ENCODE peak calls at places on chromosomes 3 and 15, in six cellular contexts. J, L, I, G, N and U are unnamed samples. For H3K4me1 and H3K36me3, the result is how much of the 10 kb centered on the place peaks cover.

GRCh38 chr3:58779934-58780333 is 113.4 kb upstream of the FAM3D start:
- DNase-seq in G (no peak), N (no peak), J (no peak), L (no peak), I (no peak), U (no peak)

GRCh38 chr3:14235003-14235876 is 56.6 kb downstream of the LSM3 start:
- DNase-seq in J (peak), N (no peak), L (no peak), G (no peak), I (no peak), U (peak)

GRCh38 chr3:5264896-5265770 is 77.6 kb downstream of the EDEM1 start:
- DNase-seq in N (no peak), G (peak), J (no peak), I (no peak), L (no peak), U (no peak)

GRCh38 chr3:122318620-122319019 is 6.4 kb upstream of the CSTA start:
- DNase-seq in L (no peak), N (no peak), I (no peak), J (no peak), G (no peak), U (no peak)

GRCh38 chr3:1710663-1711062 is 388.0 kb upstream of the CNTN4 start:
- DNase-seq in G (no peak), L (no peak), N (no peak), I (no peak), J (no peak), U (no peak)

GRCh38 chr3:62032738-62033137 is 340.6 kb downstream of the FEZF2 start:
- DNase-seq in G (no peak), L (no peak), I (no peak), J (no peak), N (no peak), U (no peak)

GRCh38 chr3:32951410-32951811 is at the start of gene CCR4:
- DNase-seq in N (no peak), L (no peak), G (no peak), J (no peak), I (no peak), U (no peak)

GRCh38 chr15:76335129-76335850 is 1.3 kb upstream of the ISL2 start:
- DNase-seq in I (no peak), G (no peak), L (no peak), N (no peak), J (no peak), U (peak)

GRCh38 chr3:128786434-128787020 is 60.5 kb downstream of the RAB7A start:
- DNase-seq in I (no peak), J (no peak), G (peak), N (no peak), L (no peak), U (no peak)

GRCh38 chr3:174931473-174931872 is 72.3 kb downstream of the NAALADL2 start:
- DNase-seq in I (no peak), L (no peak), J (no peak), G (peak), N (no peak), U (no peak)

GRCh38 chr3:167012691-167013090 is 367.4 kb downstream of the ZBBX start:
- DNase-seq in N (no peak), J (no peak), I (no peak), G (no peak), L (no peak), U (no peak)

GRCh38 chr3:190158261-190158660 is 37.6 kb upstream of the P3H2 start:
- DNase-seq in L (no peak), I (no peak), J (no peak), N (no peak), G (no peak), U (no peak)

GRCh38 chr3:41460736-41461135 is 261.4 kb downstream of the CTNNB1 start:
- DNase-seq in N (no peak), G (no peak), L (no peak), J (no peak), I (no peak), U (no peak)

GRCh38 chr15:79778378-79778990 is 118.3 kb downstream of the MTHFS start:
- DNase-seq in N (no peak), I (no peak), G (no peak), J (no peak), L (no peak), U (no peak)

GRCh38 chr3:138336454-138336853 is 6.8 kb upstream of the NME9 start:
- DNase-seq in G (no peak), J (no peak), L (no peak), I (no peak), N (no peak), U (no peak)

GRCh38 chr3:99620077-99620476 is 18.3 kb upstream of the COL8A1 start:
- DNase-seq in L (no peak), J (no peak), G (no peak), N (no peak), I (no peak), U (no peak)

GRCh38 chr3:59017617-59017984 is 32.2 kb downstream of the CFAP20DC start:
- DNase-seq in L (peak), J (no peak), G (no peak), I (no peak), N (no peak), U (no peak)

GRCh38 chr3:196740476-196741400 is 1.1 kb downstream of the PAK2 start:
- DNase-seq in N (peak), J (peak), G (peak), I (peak), L (no peak), U (no peak)

GRCh38 chr15:38627684-38628277 is 63.2 kb upstream of the RASGRP1 start:
- DNase-seq in L (no peak), J (peak), N (no peak), I (no peak), G (no peak), U (no peak)

GRCh38 chr15:94164202-94164807 is 67.1 kb upstream of the MCTP2 start:
- DNase-seq in J (peak), N (peak), I (no peak), G (peak), L (peak), U (no peak)

GRCh38 chr15:58515807-58516206 is 84.0 kb downstream of the LIPC start:
- DNase-seq in L (no peak), J (peak), I (no peak), N (no peak), G (no peak), U (no peak)

GRCh38 chr3:58824285-58824684 is 157.7 kb upstream of the FAM3D start:
- DNase-seq in J (peak), L (peak), I (no peak), G (peak), N (no peak), U (no peak)

GRCh38 chr15:100536733-100537132 is 8.0 kb upstream of the CERS3 start:
- DNase-seq in G (no peak), J (no peak), I (no peak), N (no peak), L (no peak), U (no peak)

GRCh38 chr15:48096813-48097212 is 24.0 kb upstream of the SLC24A5 start:
- DNase-seq in L (no peak), I (no peak), N (no peak), G (peak), J (no peak), U (no peak)

GRCh38 chr3:99023590-99024192 is 122.2 kb upstream of the DCBLD2 start:
- DNase-seq in L (no peak), N (no peak), J (peak), G (peak), I (no peak), U (no peak)

GRCh38 chr3:13419356-13420050 is 619 bp downstream of the NUP210 start:
- DNase-seq in L (peak), I (peak), G (no peak), N (no peak), J (peak), U (no peak)

GRCh38 chr3:50192124-50192523 is 714 bp downstream of the GNAT1 start:
- DNase-seq in I (no peak), G (no peak), L (no peak), J (no peak), N (no peak), U (no peak)

GRCh38 chr3:24502690-24503089 is 8.0 kb upstream of the THRB start:
- DNase-seq in G (no peak), I (no peak), J (peak), N (no peak), L (no peak), U (no peak)

GRCh38 chr3:171095063-171095462 is 68.5 kb upstream of the SLC2A2 start:
- DNase-seq in L (no peak), I (no peak), J (no peak), N (no peak), G (no peak), U (no peak)

GRCh38 chr15:89383635-89384604 is 49.3 kb upstream of the POLG start:
- DNase-seq in N (peak), G (peak), J (peak), L (no peak), I (peak), U (no peak)

GRCh38 chr15:74978503-74978902 is 16.9 kb upstream of the SCAMP5 start:
- DNase-seq in G (peak), N (no peak), L (no peak), I (no peak), J (no peak), U (no peak)

GRCh38 chr15:40257656-40258450 is 19.0 kb downstream of the PAK6 start:
- DNase-seq in J (no peak), N (no peak), L (no peak), G (peak), I (no peak), U (no peak)

GRCh38 chr3:158471639-158472294 is 99.2 kb upstream of the MLF1 start:
- DNase-seq in J (no peak), N (no peak), L (no peak), I (no peak), G (peak), U (no peak)

GRCh38 chr3:150771600-150771999 is 8.6 kb upstream of the SIAH2 start:
- DNase-seq in J (no peak), N (no peak), G (no peak), I (no peak), L (no peak), U (no peak)

GRCh38 chr15:27237319-27237939 is 266.4 kb downstream of the GABRG3 start:
- DNase-seq in J (no peak), I (no peak), N (no peak), L (no peak), G (no peak), U (no peak)

GRCh38 chr3:50260027-50260941 is 8.7 kb upstream of the SEMA3B start:
- DNase-seq in I (peak), J (peak), L (peak), G (peak), N (peak), U (no peak)

GRCh38 chr3:48472673-48472922 is 26.1 kb downstream of the ATRIP start:
- DNase-seq in L (no peak), N (no peak), G (no peak), I (no peak), J (no peak), U (no peak)

GRCh38 chr3:50339485-50340196 is 995 bp downstream of the RASSF1 start:
- DNase-seq in I (no peak), L (no peak), J (no peak), G (peak), N (no peak), U (no peak)

DNA sequence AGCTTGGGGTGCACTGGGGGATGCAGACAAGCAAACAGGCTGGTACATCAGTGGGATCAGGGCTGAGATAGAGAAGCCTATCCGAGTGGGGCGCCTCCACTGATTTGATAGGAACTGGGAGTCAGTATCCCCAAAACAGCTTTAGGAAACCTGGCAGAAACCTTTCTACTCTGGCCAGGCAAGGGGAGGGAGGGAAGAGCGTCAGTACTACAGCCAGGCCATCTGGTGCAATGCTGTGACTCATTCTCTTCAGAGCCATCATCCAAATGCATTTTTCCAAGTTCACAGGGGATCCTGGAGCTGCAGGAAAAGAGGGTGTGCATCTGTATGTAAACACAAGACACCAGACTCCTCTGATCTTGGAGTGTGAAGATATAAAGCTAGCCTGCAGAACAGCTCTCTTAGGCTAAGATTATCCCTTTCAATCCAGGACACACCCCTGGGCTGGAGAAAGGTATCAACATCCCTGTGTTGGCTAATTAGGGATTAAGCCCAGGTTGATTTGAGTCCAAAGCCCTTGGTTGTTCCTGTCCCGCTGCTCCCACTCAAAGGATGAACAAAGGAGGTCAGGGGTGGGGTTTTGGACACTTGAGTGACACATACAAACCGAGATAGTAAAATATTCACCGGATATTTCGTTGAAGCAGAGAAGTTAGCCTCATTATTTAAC is 9.3 kb downstream of the GALNT15 start:
- DNase-seq in I (no peak), G (peak), N (peak), J (no peak), L (no peak), U (no peak)
- H3K4me1 ChIP-seq in I (under half), G (under half), N (under half), J (under half), L (under half), U (under half)

DNA sequence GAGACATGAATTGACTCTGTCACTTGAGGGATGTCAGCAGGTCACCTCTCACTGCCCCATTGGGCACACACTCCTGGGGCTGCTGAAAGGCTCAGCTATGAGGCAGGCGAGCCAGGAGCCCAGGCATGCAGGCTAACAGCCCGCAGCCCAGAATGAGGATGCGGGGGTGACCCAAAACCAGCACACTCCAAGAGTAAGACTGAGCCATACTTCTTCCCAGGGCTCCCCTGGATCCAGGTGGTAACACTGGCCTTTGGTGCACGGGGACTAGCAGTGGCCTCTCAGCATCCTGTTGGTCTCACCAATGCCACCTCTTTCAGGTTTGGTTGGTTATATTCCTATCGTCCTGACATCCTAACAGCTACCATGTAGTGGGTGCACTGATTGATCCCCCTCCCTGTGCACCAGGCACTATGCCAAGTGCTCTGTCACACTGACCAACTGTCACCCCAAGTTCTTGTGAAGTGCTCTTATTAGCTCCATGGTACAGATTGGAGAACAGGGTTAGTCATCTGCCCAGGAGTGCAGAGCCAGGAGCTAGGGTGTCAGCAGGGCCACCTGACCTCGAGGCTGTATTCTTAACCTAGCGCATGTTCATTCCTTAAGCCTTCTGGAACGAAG is 24.8 kb upstream of the SPTBN5 start:
- DNase-seq in J (no peak), L (no peak), N (no peak), G (no peak), I (no peak), U (no peak)
- H3K36me3 ChIP-seq in J (under half), L (under half), N (under half), G (under half), I (under half), U (under half)

GRCh38 chr15:31062965-31063355 is 38.6 kb downstream of the TRPM1 start:
- DNase-seq in L (no peak), N (peak), G (no peak), I (no peak), J (no peak), U (no peak)
- H3K27ac ChIP-seq in L (no peak), N (no peak), G (no peak), I (no peak), J (no peak), U (no peak)

DNA sequence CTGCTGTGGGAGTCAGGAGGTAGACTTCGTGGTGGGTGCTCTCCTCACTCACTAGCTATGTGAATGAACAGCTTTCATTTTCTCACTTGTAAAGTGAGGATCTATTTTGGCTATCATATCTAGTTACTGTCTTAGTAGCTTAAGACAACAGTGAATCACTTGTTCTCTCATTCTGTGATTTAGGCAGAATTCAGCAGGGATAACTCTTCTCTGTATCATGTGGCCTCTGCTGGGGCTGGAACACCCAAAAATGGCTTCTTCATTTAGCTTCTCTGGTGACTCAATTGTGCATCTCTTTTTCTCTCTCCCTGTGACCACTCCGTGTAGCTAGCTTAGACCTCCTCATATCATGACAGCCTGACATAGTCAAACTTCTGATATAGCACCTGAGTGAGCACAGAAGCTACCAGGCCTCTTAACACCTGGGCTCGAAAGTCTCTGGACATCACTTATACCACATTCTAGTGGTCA is 68.4 kb downstream of the BFSP2 start:
- DNase-seq in L (no peak), G (peak), N (no peak), J (no peak), I (no peak), U (no peak)
- H3K4me1 ChIP-seq in L (under half), G (under half), N (under half), J (under half), I (under half), U (under half)

DNA sequence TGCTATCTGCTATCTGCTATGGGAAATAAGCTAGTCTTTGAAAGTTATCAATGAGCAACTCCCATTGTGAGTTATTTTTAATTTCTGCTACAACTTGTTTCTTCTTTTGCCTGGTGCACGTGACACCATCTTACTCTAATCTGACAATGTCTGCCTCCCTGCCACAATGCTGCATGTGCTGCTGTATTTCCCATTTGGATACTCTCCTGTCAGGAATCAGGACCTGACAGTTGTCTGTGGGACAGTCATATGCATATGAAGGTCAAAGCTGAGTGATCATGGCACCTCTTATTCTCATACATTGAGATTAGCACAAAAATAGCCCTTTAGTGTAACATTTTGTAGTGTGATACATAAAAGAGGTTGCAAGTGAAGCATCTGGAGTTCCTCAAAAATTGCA is 45.8 kb downstream of the HMG20A start:
- DNase-seq in G (no peak), I (no peak), J (no peak), L (no peak), N (no peak), U (no peak)
- H3K36me3 ChIP-seq in G (under half), I (under half), J (under half), L (under half), N (under half), U (under half)

GRCh38 chr15:69119692-69120395 is 40.6 kb upstream of the GLCE start:
- DNase-seq in L (no peak), I (no peak), G (no peak), J (no peak), N (no peak), U (no peak)
- H3K27ac ChIP-seq in L (no peak), I (no peak), G (no peak), J (no peak), N (no peak), U (no peak)

DNA sequence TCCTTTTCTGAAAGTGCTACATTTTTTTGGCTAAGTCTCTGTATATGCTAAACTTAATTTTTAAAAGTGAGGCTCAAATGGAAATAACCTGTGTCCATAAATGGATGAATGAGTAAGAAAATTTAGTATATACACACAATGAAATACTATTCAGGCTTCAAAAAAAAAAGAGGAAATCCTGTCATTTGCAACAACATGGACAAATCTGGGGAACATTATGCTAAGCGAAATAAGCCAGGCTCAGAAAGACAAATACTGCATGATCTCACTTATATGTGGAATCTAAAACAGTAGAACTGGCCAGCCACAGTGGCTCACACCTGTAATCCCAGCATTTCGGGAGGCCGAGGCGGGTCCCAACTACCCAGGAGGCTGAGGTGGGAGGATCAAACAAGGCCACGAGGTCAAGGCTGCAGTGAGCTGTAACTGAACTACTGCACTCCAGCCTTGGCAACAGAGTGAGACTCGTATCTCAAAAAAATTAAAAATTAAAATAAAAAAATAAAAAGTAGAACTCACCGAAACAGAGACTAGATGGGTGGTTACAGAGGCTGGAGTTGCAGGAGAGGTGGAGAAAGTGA is 25.8 kb downstream of the CCDC12 start:
- DNase-seq in N (no peak), I (peak), G (no peak), J (no peak), L (no peak), U (no peak)
- H3K4me1 ChIP-seq in N (under half), I (under half), G (under half), J (half or more), L (under half), U (half or more)